ENCODE peak calls at places on chromosomes 13 and 19, in four cellular contexts. X, A, M and L are unnamed samples. For H3K4me1, the result is how much of the 10 kb centered on the place peaks cover.

GRCh38 chr19:1416014-1416841 is 8.8 kb downstream of the DAZAP1 start:
- DNase-seq in X (no peak), A (no peak), M (peak), L (no peak)

GRCh38 chr19:20664917-20665781 is 3.8 kb upstream of the ZNF626 start:
- DNase-seq in X (no peak), A (no peak), M (no peak), L (no peak)

GRCh38 chr19:41718761-41719160 is 10.3 kb downstream of the CEACAM5 start:
- DNase-seq in X (no peak), A (no peak), M (no peak), L (no peak)

GRCh38 chr13:95784891-95785290 is 108.0 kb downstream of the DNAJC3 start:
- DNase-seq in X (no peak), A (no peak), M (peak), L (no peak)

GRCh38 chr13:99970761-99971575 is 599 bp downstream of the ZIC5 start:
- DNase-seq in X (no peak), A (no peak), M (no peak), L (no peak)

GRCh38 chr19:33509774-33510173 is 11.8 kb downstream of the PEPD start:
- DNase-seq in X (no peak), A (peak), M (no peak), L (no peak)

GRCh38 chr13:27967203-27967735 is 1.8 kb downstream of the CDX2 start:
- DNase-seq in X (no peak), A (peak), M (no peak), L (no peak)

GRCh38 chr13:50526771-50527567 is 316.5 kb downstream of the DLEU7 start:
- DNase-seq in X (no peak), A (no peak), M (no peak), L (no peak)

GRCh38 chr19:43430142-43430710 is 15.5 kb downstream of the TEX101 start:
- DNase-seq in X (no peak), A (no peak), M (no peak), L (no peak)

GRCh38 chr19:48501446-48501960 is 10.1 kb downstream of the LMTK3 start:
- DNase-seq in X (no peak), A (peak), M (no peak), L (peak)

GRCh38 chr13:26977541-26977940 is 194.1 kb downstream of the USP12 start:
- DNase-seq in X (no peak), A (no peak), M (peak), L (no peak)

GRCh38 chr13:39253774-39254173 is 215.5 kb downstream of the NHLRC3 start:
- DNase-seq in X (no peak), A (no peak), M (peak), L (no peak)

GRCh38 chr13:112229445-112229844 is 146.7 kb upstream of the SPACA7 start:
- DNase-seq in X (no peak), A (no peak), M (no peak), L (no peak)

GRCh38 chr19:6723108-6723618 is 2.7 kb upstream of the C3 start:
- DNase-seq in X (peak), A (no peak), M (peak), L (peak)

GRCh38 chr19:45113628-45114027 is 20.6 kb downstream of the PPP1R37 start:
- DNase-seq in X (no peak), A (peak), M (no peak), L (no peak)

GRCh38 chr19:22945560-22945959 is 57.4 kb downstream of the ZNF728 start:
- DNase-seq in X (no peak), A (no peak), M (peak), L (no peak)

GRCh38 chr19:4524808-4525562 is 6.7 kb upstream of the PLIN4 start:
- DNase-seq in X (peak), A (peak), M (no peak), L (peak)

GRCh38 chr19:8387688-8388611 is 2.2 kb upstream of the RAB11B start:
- DNase-seq in X (no peak), A (no peak), M (no peak), L (no peak)

GRCh38 chr19:20365146-20365545 is 198.1 kb downstream of the ZNF486 start:
- DNase-seq in X (no peak), A (no peak), M (no peak), L (no peak)

GRCh38 chr19:16369306-16369663 is 44.7 kb downstream of the KLF2 start:
- DNase-seq in X (no peak), A (no peak), M (no peak), L (no peak)

GRCh38 chr19:2336528-2337328 is 8.2 kb downstream of the SPPL2B start:
- DNase-seq in X (no peak), A (no peak), M (no peak), L (no peak)

GRCh38 chr19:55216461-55217198 is 7.3 kb upstream of the PTPRH start:
- DNase-seq in X (peak), A (peak), M (peak), L (peak)

GRCh38 chr19:16252459-16253205 is 54.9 kb downstream of the AP1M1 start:
- DNase-seq in X (peak), A (no peak), M (no peak), L (no peak)

GRCh38 chr19:49952475-49952829 is 8.5 kb downstream of the SIGLEC11 start:
- DNase-seq in X (no peak), A (no peak), M (no peak), L (no peak)

GRCh38 chr13:63107163-63107935 is 1691.7 kb upstream of the PCDH20 start:
- DNase-seq in X (no peak), A (no peak), M (peak), L (no peak)

GRCh38 chr13:99505814-99506269 is 4.6 kb downstream of the TM9SF2 start:
- DNase-seq in X (no peak), A (no peak), M (peak), L (no peak)

DNA sequence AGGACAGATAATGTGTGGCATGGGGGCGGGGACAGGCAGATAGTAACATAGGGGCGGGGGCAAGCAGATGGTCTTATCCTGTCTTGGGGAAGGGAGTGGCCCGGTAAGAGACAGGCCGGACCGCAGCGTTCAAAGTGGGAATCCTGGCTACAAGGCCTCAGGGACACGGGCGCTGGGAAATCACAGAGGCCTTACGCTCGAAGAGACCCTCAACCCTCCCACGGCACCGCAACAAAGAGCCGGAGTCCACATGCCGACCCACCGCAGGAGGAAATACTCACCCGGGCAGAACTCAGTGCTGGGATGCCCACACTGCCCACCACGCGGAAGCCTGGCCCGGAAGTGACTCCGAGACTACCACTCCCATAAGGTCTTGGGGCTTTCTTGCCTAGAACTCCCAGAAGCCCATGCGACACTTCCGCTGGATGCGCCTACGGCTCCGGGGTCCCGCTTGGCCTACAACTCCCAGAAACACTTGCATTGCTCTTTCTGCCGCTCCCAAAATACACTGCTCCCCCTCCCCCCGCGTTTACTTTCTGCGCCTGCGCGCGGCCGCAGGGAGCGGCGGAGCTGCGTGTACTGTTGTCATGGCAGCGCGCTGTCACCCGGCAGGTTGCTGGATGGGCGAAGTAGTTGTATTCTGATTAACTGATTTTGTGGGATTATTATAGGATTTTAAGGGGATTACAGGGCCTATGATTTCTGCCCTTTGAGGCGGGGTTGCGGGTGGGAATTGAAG is at the start of gene CTU1:
- DNase-seq in X (peak), A (peak), M (peak), L (peak)
- H3K4me3 ChIP-seq in X (peak), A (peak), M (peak), L (peak)

GRCh38 chr19:10418281-10419199 is 1.8 kb upstream of the PDE4A start:
- DNase-seq in X (no peak), A (no peak), M (no peak), L (no peak)

GRCh38 chr19:10417598-10418280 is 2.6 kb upstream of the PDE4A start:
- DNase-seq in X (no peak), A (no peak), M (no peak), L (no peak)

GRCh38 chr19:10419200-10419645 is 1.1 kb upstream of the PDE4A start:
- DNase-seq in X (no peak), A (no peak), M (no peak), L (no peak)

GRCh38 chr19:10416380-10417257 is 3.7 kb upstream of the PDE4A start:
- DNase-seq in X (peak), A (peak), M (peak), L (peak)

DNA sequence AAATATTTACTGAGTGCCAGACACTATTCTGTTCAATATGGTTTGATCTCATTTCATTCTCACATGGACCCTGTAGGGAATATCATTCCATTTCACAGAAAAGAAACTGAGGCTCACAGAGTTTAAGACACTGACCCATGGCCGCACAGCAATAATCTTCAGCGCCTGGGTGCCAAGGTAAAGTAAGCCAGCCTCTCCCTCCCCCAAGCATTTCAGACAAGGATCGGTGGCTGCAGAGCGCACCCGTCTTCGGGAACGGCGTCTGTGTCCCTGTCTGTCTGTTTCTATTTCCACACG is 4.3 kb upstream of the PDE4A start:
- DNase-seq in X (no peak), A (no peak), M (no peak), L (no peak)
- H3K27ac ChIP-seq in X (no peak), A (no peak), M (no peak), L (peak)

GRCh38 chr13:110133425-110134235 is 173.3 kb downstream of the COL4A1 start:
- DNase-seq in X (no peak), A (no peak), M (no peak), L (no peak)

GRCh38 chr13:110132178-110132975 is 174.6 kb downstream of the COL4A1 start:
- DNase-seq in X (no peak), A (no peak), M (peak), L (peak)

GRCh38 chr13:110135977-110136597 is 170.9 kb downstream of the COL4A1 start:
- DNase-seq in X (no peak), A (no peak), M (no peak), L (no peak)

GRCh38 chr13:110136660-110137585 is 170.0 kb downstream of the COL4A1 start:
- DNase-seq in X (no peak), A (no peak), M (no peak), L (no peak)

GRCh38 chr13:110134801-110135200 is 172.2 kb downstream of the COL4A1 start:
- DNase-seq in X (no peak), A (no peak), M (no peak), L (no peak)
- H3K4me1 ChIP-seq in X (under half), A (under half), M (under half), L (under half)

GRCh38 chr13:36914648-36915047 is 5.4 kb downstream of the SMAD9 start:
- DNase-seq in X (no peak), A (no peak), M (no peak), L (no peak)

GRCh38 chr13:36915106-36915505 is 4.9 kb downstream of the SMAD9 start:
- DNase-seq in X (no peak), A (no peak), M (no peak), L (no peak)

GRCh38 chr13:36912983-36913382 is 7.1 kb downstream of the SMAD9 start:
- DNase-seq in X (no peak), A (no peak), M (peak), L (no peak)

GRCh38 chr13:36912369-36912768 is 7.7 kb downstream of the SMAD9 start:
- DNase-seq in X (no peak), A (no peak), M (no peak), L (no peak)

GRCh38 chr13:36913463-36913862 is 6.6 kb downstream of the SMAD9 start:
- DNase-seq in X (no peak), A (no peak), M (no peak), L (no peak)
- H3K4me3 ChIP-seq in X (no peak), A (no peak), M (no peak), L (no peak)

GRCh38 chr13:59384154-59384553 is 779.6 kb downstream of the DIAPH3 start:
- DNase-seq in X (no peak), A (no peak), M (no peak), L (no peak)
- H3K27ac ChIP-seq in X (no peak), A (no peak), M (no peak), L (no peak)

DNA sequence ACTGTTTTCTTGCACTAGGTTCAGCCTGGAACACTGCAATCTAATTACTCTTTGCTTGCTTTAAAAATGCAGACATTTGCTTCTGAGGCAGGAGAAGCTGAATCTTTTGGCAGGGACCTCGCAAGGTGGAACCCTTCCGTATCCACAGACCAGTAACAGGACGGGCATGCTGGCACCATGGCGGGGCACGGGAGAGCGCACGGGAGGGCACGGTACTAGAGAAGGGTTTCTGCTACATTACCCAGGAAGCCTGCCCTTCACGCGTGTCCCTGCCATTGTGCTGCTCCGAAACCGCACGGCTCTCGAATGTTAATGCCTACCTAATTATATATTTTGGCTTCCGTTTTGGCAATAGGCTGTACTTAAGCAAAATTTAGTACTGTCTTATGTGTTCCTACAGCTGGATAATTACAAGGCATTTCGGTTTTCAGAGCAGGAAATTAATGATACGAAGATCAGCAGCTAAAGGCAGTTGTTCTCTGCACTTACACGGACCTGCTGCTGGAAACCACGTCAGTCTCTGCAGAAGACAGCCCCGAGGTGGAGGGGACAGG is 430.4 kb downstream of the IRS2 start:
- DNase-seq in X (no peak), A (no peak), M (no peak), L (no peak)
- H3K4me1 ChIP-seq in X (under half), A (under half), M (under half), L (under half)